ENCODE peak calls at places on chromosomes 7 and 10, in eight cellular contexts. I is pancreas, X is right cardiac atrium, Q is choroid plexus epithelial cell, D is body of pancreas, N is esophagus squamous epithelium, B is tibial artery, C is AG04449. H is an unnamed sample.

GRCh38 chr10:43043773-43044394 is 33.0 kb upstream of the RET start:
- DNase-seq in I (no peak), X (peak), Q (no peak), D (no peak), N (no peak), B (peak), C (no peak), H (no peak)

GRCh38 chr7:155344270-155344617 is 46.6 kb downstream of the INSIG1 start:
- DNase-seq in I (no peak), X (no peak), Q (no peak), D (no peak), N (no peak), B (no peak), C (no peak), H (peak)

GRCh38 chr7:157347217-157347904 is 10.6 kb downstream of the DNAJB6 start:
- DNase-seq in I (no peak), X (peak), Q (peak), D (peak), N (no peak), B (peak), C (no peak), H (no peak)

GRCh38 chr10:21976739-21977138 is 26.8 kb downstream of the DNAJC1 start:
- DNase-seq in I (no peak), X (no peak), Q (peak), D (no peak), N (no peak), B (no peak), C (no peak), H (no peak)

GRCh38 chr10:120495226-120495625 is 38.2 kb downstream of the PLPP4 start:
- DNase-seq in I (peak), X (no peak), Q (peak), D (peak), N (no peak), B (no peak), C (no peak), H (no peak)

GRCh38 chr7:108251700-108252099 is 121.5 kb upstream of the LAMB4 start:
- DNase-seq in I (no peak), X (no peak), Q (no peak), D (no peak), N (no peak), B (no peak), C (no peak), H (no peak)

GRCh38 chr10:52644678-52645434 is 127.7 kb downstream of the MBL2 start:
- DNase-seq in I (no peak), X (no peak), Q (peak), D (peak), N (no peak), B (no peak), C (no peak), H (no peak)

GRCh38 chr7:141679014-141679413 is 23.0 kb downstream of the DENND11 start:
- DNase-seq in I (no peak), X (no peak), Q (no peak), D (no peak), N (no peak), B (no peak), C (no peak), H (no peak)

GRCh38 chr7:128890306-128891109 is 20.0 kb downstream of the KCP start:
- DNase-seq in I (no peak), X (peak), Q (no peak), D (no peak), N (no peak), B (peak), C (no peak), H (no peak)

GRCh38 chr10:93758510-93758885 is 762 bp downstream of the LGI1 start:
- DNase-seq in I (no peak), X (no peak), Q (no peak), D (no peak), N (no peak), B (no peak), C (no peak), H (no peak)
- H3K4me3 ChIP-seq in I (no peak), X (peak), Q (no peak), D (no peak), N (peak), B (peak), C (no peak), H (no peak)

GRCh38 chr10:60777696-60778213 is 523 bp upstream of the CDK1 start:
- DNase-seq in I (no peak), X (no peak), Q (no peak), D (no peak), N (no peak), B (no peak), C (no peak), H (no peak)

GRCh38 chr10:60781678-60782077 is 3.4 kb downstream of the CDK1 start:
- DNase-seq in I (no peak), X (no peak), Q (peak), D (no peak), N (no peak), B (no peak), C (no peak), H (no peak)

GRCh38 chr10:60778978-60779668 is 845 bp downstream of the CDK1 start:
- DNase-seq in I (no peak), X (no peak), Q (peak), D (no peak), N (no peak), B (no peak), C (no peak), H (no peak)

DNA sequence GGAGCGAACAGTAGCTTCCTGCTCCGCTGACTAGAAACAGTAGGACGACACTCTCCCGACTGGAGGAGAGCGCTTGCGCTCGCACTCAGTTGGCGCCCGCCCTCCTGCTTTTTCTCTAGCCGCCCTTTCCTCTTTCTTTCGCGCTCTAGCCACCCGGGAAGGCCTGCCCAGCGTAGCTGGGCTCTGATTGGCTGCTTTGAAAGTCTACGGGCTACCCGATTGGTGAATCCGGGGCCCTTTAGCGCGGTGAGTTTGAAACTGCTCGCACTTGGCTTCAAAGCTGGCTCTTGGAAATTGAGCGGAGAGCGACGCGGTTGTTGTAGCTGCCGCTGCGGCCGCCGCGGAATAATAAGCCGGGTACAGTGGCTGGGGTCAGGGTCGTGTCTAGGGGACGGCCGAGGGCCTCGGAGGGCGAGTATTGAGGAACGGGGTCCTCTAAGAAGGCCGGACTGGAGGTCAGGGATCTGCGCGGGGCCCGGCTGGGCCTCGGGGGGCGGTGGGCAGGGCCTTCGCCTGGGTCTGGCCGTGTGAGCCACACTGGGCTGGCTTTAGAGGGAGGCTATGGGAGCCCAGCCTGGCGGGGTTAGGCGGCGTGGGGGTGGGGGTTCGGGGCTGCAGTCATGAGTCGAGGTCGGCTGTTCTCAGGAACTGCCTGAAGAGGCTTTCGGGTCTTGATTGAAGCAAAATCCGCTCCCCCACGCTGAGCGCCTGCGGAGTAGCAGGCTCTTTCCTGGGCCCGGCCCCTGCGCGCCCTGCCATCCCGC is at the start of gene CDK1:
- DNase-seq in I (peak), X (peak), Q (peak), D (peak), N (peak), B (peak), C (peak), H (peak)
- H3K4me3 ChIP-seq in I (peak), X (peak), Q (peak), D (peak), N (peak), B (peak), C (peak), H (peak)

GRCh38 chr10:86755740-86756510 is 494 bp upstream of the BMPR1A start:
- DNase-seq in I (peak), X (peak), Q (peak), D (peak), N (no peak), B (peak), C (no peak), H (peak)
- H3K4me3 ChIP-seq in I (peak), X (peak), Q (peak), D (peak), N (peak), B (peak), C (peak), H (peak)

GRCh38 chr10:63763744-63764143 is 242.5 kb downstream of the REEP3 start:
- DNase-seq in I (no peak), X (no peak), Q (peak), D (no peak), N (no peak), B (no peak), C (no peak), H (no peak)

GRCh38 chr10:63767512-63767911 is 246.3 kb downstream of the REEP3 start:
- DNase-seq in I (no peak), X (no peak), Q (no peak), D (no peak), N (no peak), B (no peak), C (no peak), H (no peak)

GRCh38 chr10:63765126-63765525 is 243.9 kb downstream of the REEP3 start:
- DNase-seq in I (no peak), X (no peak), Q (peak), D (no peak), N (no peak), B (no peak), C (no peak), H (no peak)

GRCh38 chr10:63769367-63769766 is 248.2 kb downstream of the REEP3 start:
- DNase-seq in I (no peak), X (no peak), Q (no peak), D (no peak), N (no peak), B (no peak), C (no peak), H (no peak)

GRCh38 chr10:63766766-63767505 is 245.7 kb downstream of the REEP3 start:
- DNase-seq in I (no peak), X (no peak), Q (peak), D (no peak), N (no peak), B (no peak), C (peak), H (no peak)
- H3K4me3 ChIP-seq in I (no peak), X (no peak), Q (no peak), D (no peak), N (no peak), B (no peak), C (no peak), H (no peak)

GRCh38 chr10:91632671-91633550 is at the start of gene PPP1R3C:
- DNase-seq in I (peak), X (peak), Q (peak), D (peak), N (no peak), B (peak), C (peak), H (peak)
- H3K4me3 ChIP-seq in I (peak), X (peak), Q (peak), D (peak), N (peak), B (peak), C (peak), H (peak)

DNA sequence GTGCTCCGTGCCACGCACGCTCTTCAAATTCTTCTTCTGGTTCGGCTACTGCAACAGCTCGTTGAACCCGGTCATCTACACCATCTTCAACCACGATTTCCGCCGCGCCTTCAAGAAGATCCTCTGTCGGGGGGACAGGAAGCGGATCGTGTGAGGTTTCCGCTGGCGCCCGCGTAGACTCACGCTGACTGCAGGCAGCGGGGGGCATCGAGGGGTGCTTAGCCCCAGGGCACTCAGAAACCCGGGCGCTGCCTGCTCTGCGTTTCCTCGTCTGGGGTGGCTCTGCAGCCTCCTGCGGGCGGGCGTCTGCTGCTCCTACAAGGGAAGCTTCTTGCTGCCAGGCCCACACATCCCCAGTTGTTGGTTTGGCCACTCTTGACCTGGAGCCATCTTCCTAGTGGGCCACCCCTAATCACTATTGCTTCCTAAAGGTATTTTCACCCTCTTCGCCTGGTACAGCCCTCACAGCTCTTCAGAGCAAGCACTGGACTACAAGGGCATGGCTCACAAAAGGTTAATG is 2.5 kb downstream of the ADRA2A start:
- DNase-seq in I (no peak), X (peak), Q (no peak), D (no peak), N (no peak), B (no peak), C (no peak), H (no peak)
- H3K4me3 ChIP-seq in I (no peak), X (no peak), Q (no peak), D (no peak), N (peak), B (no peak), C (no peak), H (no peak)

GRCh38 chr10:45463244-45464116 is 89.5 kb downstream of the ALOX5 start:
- DNase-seq in I (no peak), X (no peak), Q (peak), D (no peak), N (no peak), B (no peak), C (no peak), H (no peak)

GRCh38 chr10:45456822-45457221 is 82.8 kb downstream of the ALOX5 start:
- DNase-seq in I (no peak), X (no peak), Q (no peak), D (no peak), N (no peak), B (no peak), C (no peak), H (no peak)

GRCh38 chr10:45461034-45461433 is 87.0 kb downstream of the ALOX5 start:
- DNase-seq in I (no peak), X (no peak), Q (no peak), D (peak), N (no peak), B (no peak), C (no peak), H (no peak)

GRCh38 chr10:45457487-45457886 is 83.5 kb downstream of the ALOX5 start:
- DNase-seq in I (no peak), X (no peak), Q (no peak), D (no peak), N (no peak), B (no peak), C (no peak), H (no peak)

DNA sequence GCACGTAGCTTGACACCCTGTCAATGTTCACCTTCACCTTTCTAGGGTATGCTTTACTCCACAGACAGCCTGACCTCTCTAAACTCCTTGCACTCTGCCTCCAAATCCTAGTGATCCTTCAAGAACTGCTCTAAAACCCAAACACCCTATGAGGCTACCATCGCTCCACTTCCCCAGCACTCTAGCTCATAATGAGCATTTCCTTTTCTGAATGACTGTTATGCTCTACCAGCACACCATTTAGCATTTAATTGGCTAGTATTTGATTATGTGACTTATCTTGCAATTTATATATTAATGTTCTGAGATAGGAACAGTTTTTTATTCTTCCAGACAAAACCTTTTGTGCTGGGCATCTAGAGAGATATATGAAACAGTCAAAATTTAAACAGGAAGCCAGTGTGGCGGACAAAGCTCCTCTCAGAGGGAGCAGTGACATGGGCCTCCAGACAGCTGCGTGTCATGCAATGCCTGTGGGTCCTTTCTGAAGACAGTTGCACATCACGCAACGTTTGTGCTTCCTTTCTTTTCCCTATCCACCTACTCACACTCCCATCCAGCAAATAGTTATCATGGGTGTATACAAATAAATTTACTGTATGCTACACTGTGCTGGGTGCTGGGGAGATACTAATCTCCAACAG is 86.3 kb downstream of the ALOX5 start:
- DNase-seq in I (no peak), X (no peak), Q (no peak), D (no peak), N (no peak), B (no peak), C (no peak), H (no peak)
- H3K4me3 ChIP-seq in I (no peak), X (no peak), Q (no peak), D (no peak), N (no peak), B (no peak), C (no peak), H (no peak)

H was measured in left lung.